ENCODE peak calls at places on chromosomes 1 and 21, in six cellular contexts. W is left cardiac atrium; O is CD4-positive, CD25-positive, alpha-beta regulatory T cell; H is NB4; A is bronchial epithelial cell; I is ELR. Y is an unnamed sample.
A peak's percentile ranks its signal among the peaks of the same experiment; 100 is the strongest.

GRCh38 chr21:34073749-34074282 is 438 bp downstream of the MRPS6 start:
- DNase-seq in W (peak; percentile 54), H (peak; percentile 49), I (peak; percentile 37), O (peak; percentile 62), A (no peak), Y (no peak)

GRCh38 chr1:227607336-227607898 is 44.1 kb downstream of the ZNF678 start:
- DNase-seq in H (no peak), W (no peak), O (no peak), A (no peak), I (no peak), Y (no peak)

GRCh38 chr1:84348240-84348555 is 46.7 kb downstream of the SAMD13 start:
- DNase-seq in A (no peak), H (peak; percentile 51), O (no peak), W (peak; percentile 22), I (peak; percentile 22), Y (peak; percentile 32)

GRCh38 chr1:234564035-234565029 is 45.6 kb downstream of the IRF2BP2 start:
- DNase-seq in H (peak; percentile 66), A (peak; percentile 100), O (no peak), W (no peak), I (peak; percentile 94), Y (peak; percentile 98)

GRCh38 chr1:247330548-247331171 is 1.0 kb downstream of the ZNF496 start:
- DNase-seq in I (peak; percentile 30), O (no peak), W (no peak), H (no peak), A (no peak), Y (no peak)

GRCh38 chr1:47756411-47756810 is 240.8 kb downstream of the TRABD2B start:
- DNase-seq in W (no peak), I (no peak), O (no peak), H (no peak), A (no peak), Y (no peak)

GRCh38 chr1:95010158-95010557 is 62.6 kb downstream of the ALG14 start:
- DNase-seq in W (no peak), H (no peak), I (no peak), A (no peak), O (no peak), Y (no peak)

GRCh38 chr1:234970731-234971476 is 157.7 kb downstream of the TOMM20 start:
- DNase-seq in H (peak; percentile 81), A (peak; percentile 73), W (peak; percentile 70), I (peak; percentile 83), O (no peak), Y (peak; percentile 49)

GRCh38 chr21:45990049-45990711 is 8.6 kb downstream of the COL6A1 start:
- DNase-seq in A (no peak), W (no peak), H (no peak), I (no peak), O (no peak), Y (no peak)

GRCh38 chr21:31887596-31887920 is 14.7 kb downstream of the HUNK start:
- DNase-seq in W (peak; percentile 38), O (no peak), I (no peak), H (no peak), A (no peak), Y (no peak)

GRCh38 chr21:46163375-46163774 is 8.0 kb upstream of the FTCD start:
- DNase-seq in H (no peak), W (no peak), A (no peak), I (no peak), O (no peak), Y (no peak)

GRCh38 chr1:234505774-234506114 is 26.8 kb upstream of the TARBP1 start:
- DNase-seq in O (no peak), W (no peak), A (peak; percentile 97), H (no peak), I (peak; percentile 43), Y (peak; percentile 57)

GRCh38 chr1:222357252-222357651 is 190.7 kb downstream of the HHIPL2 start:
- DNase-seq in I (no peak), H (no peak), W (no peak), A (no peak), O (no peak), Y (no peak)

GRCh38 chr1:108716437-108717230 is 3.9 kb downstream of the FNDC7 start:
- DNase-seq in A (no peak), O (no peak), I (no peak), W (no peak), H (no peak), Y (no peak)

GRCh38 chr1:169601096-169601881 is 15.0 kb upstream of the F5 start:
- DNase-seq in O (peak; percentile 54), H (peak; percentile 25), I (peak; percentile 41), W (no peak), A (peak; percentile 34), Y (peak; percentile 12)

GRCh38 chr1:39898146-39898545 is 3.6 kb downstream of the MYCL start:
- DNase-seq in H (no peak), I (no peak), W (no peak), A (no peak), O (no peak), Y (no peak)

GRCh38 chr1:205974712-205975111 is 28.5 kb downstream of the RAB7B start:
- DNase-seq in O (no peak), H (no peak), A (no peak), I (no peak), W (no peak), Y (no peak)

GRCh38 chr1:119787776-119788175 is 19.1 kb upstream of the HMGCS2 start:
- DNase-seq in O (no peak), H (peak; percentile 76), A (peak; percentile 23), I (no peak), W (no peak), Y (peak; percentile 37)

GRCh38 chr1:53450225-53450624 is 9.0 kb upstream of the DMRTB1 start:
- DNase-seq in O (no peak), W (no peak), H (peak; percentile 35), I (peak; percentile 16), A (no peak), Y (no peak)